ENCODE peak calls at places on chromosomes 12 and 14, in seven cellular contexts. T is DMS79 treated with DMSO at 0.1 percent for 48 hours, H is ecto neural progenitor cell, C is KG1, S is stomach, W is EL, D is hippocampal formation. U is an unnamed sample.

GRCh38 chr12:13103391-13104033 is at the start of gene GSG1:
- DNase-seq in T (no peak), H (no peak), C (no peak), S (no peak), W (no peak), D (no peak), U (no peak)

GRCh38 chr12:113418213-113418879 is 3.8 kb upstream of the SDSL start:
- DNase-seq in T (no peak), H (no peak), C (no peak), S (no peak), W (no peak), D (no peak), U (no peak)

GRCh38 chr12:111248221-111248620 is 120.7 kb downstream of the PHETA1 start:
- DNase-seq in T (no peak), H (no peak), C (no peak), S (no peak), W (no peak), D (no peak), U (no peak)

GRCh38 chr14:91369628-91370445 is 47.8 kb downstream of the CCDC88C start:
- DNase-seq in T (peak), H (no peak), C (no peak), S (no peak), W (no peak), D (peak), U (no peak)

GRCh38 chr14:103055693-103056092 is 1.7 kb downstream of the CDC42BPB start:
- DNase-seq in T (no peak), H (no peak), C (no peak), S (no peak), W (no peak), D (no peak), U (no peak)

GRCh38 chr14:68682166-68683103 is 110.4 kb downstream of the ZFP36L1 start:
- DNase-seq in T (no peak), H (no peak), C (peak), S (no peak), W (peak), D (no peak), U (peak)

GRCh38 chr12:95966287-95966870 is 23.2 kb downstream of the AMDHD1 start:
- DNase-seq in T (no peak), H (no peak), C (no peak), S (no peak), W (peak), D (no peak), U (no peak)

GRCh38 chr12:123608192-123608591 is 6.3 kb downstream of the DDX55 start:
- DNase-seq in T (no peak), H (no peak), C (no peak), S (no peak), W (no peak), D (no peak), U (no peak)

U was measured in astrocyte of the spinal cord.